ENCODE peak calls at places on chromosomes 5 and 9, in five cellular contexts. One of them, this sample, is unnamed. For H3K27me3 and H3K4me1, the result is how much of the 10 kb centered on the place peaks cover.

GRCh38 chr9:89312154-89312616 is 1.2 kb downstream of the CKS2 start:
- DNase-seq in ovary: no peak
- DNase-seq in ascending aorta: no peak
- DNase-seq in astrocyte: no peak
- DNase-seq in spleen: no peak
- DNase-seq in this sample: no peak

GRCh38 chr5:113546711-113547159 is 33.2 kb downstream of the YTHDC2 start:
- DNase-seq in spleen: no peak
- DNase-seq in astrocyte: peak
- DNase-seq in ovary: no peak
- DNase-seq in ascending aorta: no peak
- DNase-seq in this sample: no peak

GRCh38 chr5:167261309-167262100 is 1029.9 kb upstream of the WWC1 start:
- DNase-seq in spleen: no peak
- DNase-seq in astrocyte: no peak
- DNase-seq in ascending aorta: no peak
- DNase-seq in ovary: no peak
- DNase-seq in this sample: peak

GRCh38 chr5:90406466-90406865 is 3.1 kb downstream of the CETN3 start:
- DNase-seq in spleen: no peak
- DNase-seq in ascending aorta: no peak
- DNase-seq in astrocyte: peak
- DNase-seq in ovary: no peak
- DNase-seq in this sample: no peak

GRCh38 chr5:41068169-41068568 is 3.0 kb downstream of the MROH2B start:
- DNase-seq in astrocyte: peak
- DNase-seq in spleen: no peak
- DNase-seq in ovary: no peak
- DNase-seq in ascending aorta: no peak
- DNase-seq in this sample: no peak

GRCh38 chr5:68839019-68839552 is 254.7 kb upstream of the SLC30A5 start:
- DNase-seq in spleen: no peak
- DNase-seq in astrocyte: no peak
- DNase-seq in ovary: no peak
- DNase-seq in ascending aorta: peak
- DNase-seq in this sample: no peak

GRCh38 chr9:8371686-8372085 is 572.1 kb upstream of the DMAC1 start:
- DNase-seq in ascending aorta: no peak
- DNase-seq in ovary: no peak
- DNase-seq in astrocyte: no peak
- DNase-seq in spleen: no peak
- DNase-seq in this sample: no peak

GRCh38 chr9:20500101-20500500 is 122.2 kb downstream of the MLLT3 start:
- DNase-seq in ovary: no peak
- DNase-seq in astrocyte: no peak
- DNase-seq in spleen: no peak
- DNase-seq in ascending aorta: no peak
- DNase-seq in this sample: no peak

GRCh38 chr9:22469928-22470544 is 23.4 kb downstream of the DMRTA1 start:
- DNase-seq in ascending aorta: no peak
- DNase-seq in spleen: no peak
- DNase-seq in astrocyte: peak
- DNase-seq in ovary: no peak
- DNase-seq in this sample: no peak

GRCh38 chr5:136079195-136079985 is 50.6 kb downstream of the TGFBI start:
- DNase-seq in ovary: peak
- DNase-seq in ascending aorta: no peak
- DNase-seq in astrocyte: no peak
- DNase-seq in spleen: no peak
- DNase-seq in this sample: no peak

GRCh38 chr5:177495243-177496060 is 2.0 kb downstream of the PDLIM7 start:
- DNase-seq in ovary: peak
- DNase-seq in spleen: peak
- DNase-seq in ascending aorta: peak
- DNase-seq in astrocyte: peak
- DNase-seq in this sample: no peak

GRCh38 chr9:79012561-79012960 is 559.2 kb upstream of the TLE4 start:
- DNase-seq in spleen: no peak
- DNase-seq in ascending aorta: no peak
- DNase-seq in ovary: no peak
- DNase-seq in astrocyte: peak
- DNase-seq in this sample: no peak

GRCh38 chr5:160369990-160370712 is at the start of gene C1QTNF2:
- DNase-seq in ovary: peak
- DNase-seq in spleen: peak
- DNase-seq in ascending aorta: peak
- DNase-seq in astrocyte: peak
- DNase-seq in this sample: no peak

GRCh38 chr5:9282211-9282610 is 263.7 kb downstream of the SEMA5A start:
- DNase-seq in astrocyte: no peak
- DNase-seq in ovary: no peak
- DNase-seq in ascending aorta: no peak
- DNase-seq in spleen: no peak
- DNase-seq in this sample: no peak

GRCh38 chr5:11906495-11906894 is 2.2 kb upstream of the CTNND2 start:
- DNase-seq in ascending aorta: no peak
- DNase-seq in astrocyte: no peak
- DNase-seq in spleen: no peak
- DNase-seq in ovary: no peak
- DNase-seq in this sample: no peak

GRCh38 chr5:11903614-11904269 is 504 bp downstream of the CTNND2 start:
- DNase-seq in ovary: no peak
- DNase-seq in ascending aorta: no peak
- DNase-seq in spleen: peak
- DNase-seq in astrocyte: peak
- DNase-seq in this sample: no peak

GRCh38 chr5:11904270-11904906 is at the start of gene CTNND2:
- DNase-seq in spleen: peak
- DNase-seq in ascending aorta: no peak
- DNase-seq in astrocyte: peak
- DNase-seq in ovary: no peak
- DNase-seq in this sample: peak

GRCh38 chr5:11903121-11903613 is 1.1 kb downstream of the CTNND2 start:
- DNase-seq in astrocyte: peak
- DNase-seq in ovary: no peak
- DNase-seq in ascending aorta: no peak
- DNase-seq in spleen: no peak
- DNase-seq in this sample: no peak

GRCh38 chr5:11905209-11905608 is 963 bp upstream of the CTNND2 start:
- DNase-seq in astrocyte: no peak
- DNase-seq in spleen: no peak
- DNase-seq in ascending aorta: no peak
- DNase-seq in ovary: no peak
- DNase-seq in this sample: no peak
- H3K27me3 ChIP-seq in astrocyte: under half
- H3K27me3 ChIP-seq in spleen: under half
- H3K27me3 ChIP-seq in ascending aorta: under half
- H3K27me3 ChIP-seq in ovary: under half
- H3K27me3 ChIP-seq in this sample: under half

GRCh38 chr9:87875839-87876545 is 6.7 kb upstream of the SPATA31E1 start:
- DNase-seq in ovary: no peak
- DNase-seq in spleen: peak
- DNase-seq in ascending aorta: no peak
- DNase-seq in astrocyte: no peak
- DNase-seq in this sample: no peak
- H3K4me1 ChIP-seq in ovary: under half
- H3K4me1 ChIP-seq in spleen: under half
- H3K4me1 ChIP-seq in ascending aorta: under half
- H3K4me1 ChIP-seq in astrocyte: under half
- H3K4me1 ChIP-seq in this sample: under half

GRCh38 chr5:102107865-102108264 is 188.2 kb downstream of the SLCO4C1 start:
- DNase-seq in ascending aorta: no peak
- DNase-seq in spleen: no peak
- DNase-seq in astrocyte: no peak
- DNase-seq in ovary: no peak
- DNase-seq in this sample: no peak
- H3K27me3 ChIP-seq in ascending aorta: under half
- H3K27me3 ChIP-seq in spleen: under half
- H3K27me3 ChIP-seq in astrocyte: under half
- H3K27me3 ChIP-seq in ovary: under half
- H3K27me3 ChIP-seq in this sample: under half

GRCh38 chr5:95730011-95730700 is 980 bp upstream of the RHOBTB3 start:
- DNase-seq in ovary: no peak
- DNase-seq in spleen: no peak
- DNase-seq in ascending aorta: no peak
- DNase-seq in astrocyte: no peak
- DNase-seq in this sample: no peak
- H3K4me1 ChIP-seq in ovary: under half
- H3K4me1 ChIP-seq in spleen: under half
- H3K4me1 ChIP-seq in ascending aorta: under half
- H3K4me1 ChIP-seq in astrocyte: under half
- H3K4me1 ChIP-seq in this sample: under half

GRCh38 chr5:64834611-64835010 is 65.9 kb downstream of the CWC27 start:
- DNase-seq in spleen: no peak
- DNase-seq in ovary: no peak
- DNase-seq in astrocyte: no peak
- DNase-seq in ascending aorta: no peak
- DNase-seq in this sample: no peak

GRCh38 chr5:64835266-64835665 is 66.5 kb downstream of the CWC27 start:
- DNase-seq in ascending aorta: no peak
- DNase-seq in ovary: no peak
- DNase-seq in spleen: no peak
- DNase-seq in astrocyte: no peak
- DNase-seq in this sample: no peak

GRCh38 chr5:64831996-64832395 is 63.3 kb downstream of the CWC27 start:
- DNase-seq in astrocyte: no peak
- DNase-seq in spleen: no peak
- DNase-seq in ascending aorta: no peak
- DNase-seq in ovary: no peak
- DNase-seq in this sample: no peak

GRCh38 chr5:64836190-64836750 is 67.5 kb downstream of the CWC27 start:
- DNase-seq in ascending aorta: no peak
- DNase-seq in ovary: no peak
- DNase-seq in astrocyte: no peak
- DNase-seq in spleen: no peak
- DNase-seq in this sample: no peak

DNA sequence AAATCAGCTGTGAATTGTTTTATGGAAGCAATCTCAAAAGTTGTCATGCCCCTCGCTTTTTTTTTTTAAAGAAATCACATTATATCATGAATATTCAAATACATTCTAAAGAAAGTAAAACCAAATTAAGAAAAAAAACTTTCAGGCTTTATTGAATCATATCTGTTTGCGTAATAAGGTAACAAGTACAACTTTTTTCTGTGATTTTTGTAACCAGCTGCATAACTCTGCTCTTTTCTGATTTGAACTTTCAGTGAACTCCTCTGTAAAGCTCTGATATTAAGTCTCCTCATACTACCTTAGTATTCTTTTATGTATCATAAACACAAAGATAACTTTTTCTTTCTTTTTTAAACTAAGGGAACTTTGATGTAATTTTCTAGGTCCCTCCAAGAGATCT is 65.3 kb downstream of the CWC27 start:
- DNase-seq in ascending aorta: no peak
- DNase-seq in spleen: no peak
- DNase-seq in astrocyte: no peak
- DNase-seq in ovary: no peak
- DNase-seq in this sample: no peak
- H3K27me3 ChIP-seq in ascending aorta: under half
- H3K27me3 ChIP-seq in spleen: under half
- H3K27me3 ChIP-seq in astrocyte: under half
- H3K27me3 ChIP-seq in ovary: under half
- H3K27me3 ChIP-seq in this sample: under half

GRCh38 chr9:37417857-37418618 is 4.5 kb upstream of the GRHPR start:
- DNase-seq in ascending aorta: no peak
- DNase-seq in astrocyte: no peak
- DNase-seq in ovary: no peak
- DNase-seq in spleen: peak
- DNase-seq in this sample: no peak

GRCh38 chr9:37415011-37415719 is 7.3 kb upstream of the GRHPR start:
- DNase-seq in ascending aorta: peak
- DNase-seq in astrocyte: peak
- DNase-seq in ovary: peak
- DNase-seq in spleen: peak
- DNase-seq in this sample: no peak

GRCh38 chr9:37414503-37414943 is 8.0 kb upstream of the GRHPR start:
- DNase-seq in ovary: no peak
- DNase-seq in astrocyte: no peak
- DNase-seq in ascending aorta: no peak
- DNase-seq in spleen: peak
- DNase-seq in this sample: no peak

GRCh38 chr9:37419204-37419603 is 3.3 kb upstream of the GRHPR start:
- DNase-seq in ovary: no peak
- DNase-seq in ascending aorta: no peak
- DNase-seq in spleen: no peak
- DNase-seq in astrocyte: no peak
- DNase-seq in this sample: no peak

DNA sequence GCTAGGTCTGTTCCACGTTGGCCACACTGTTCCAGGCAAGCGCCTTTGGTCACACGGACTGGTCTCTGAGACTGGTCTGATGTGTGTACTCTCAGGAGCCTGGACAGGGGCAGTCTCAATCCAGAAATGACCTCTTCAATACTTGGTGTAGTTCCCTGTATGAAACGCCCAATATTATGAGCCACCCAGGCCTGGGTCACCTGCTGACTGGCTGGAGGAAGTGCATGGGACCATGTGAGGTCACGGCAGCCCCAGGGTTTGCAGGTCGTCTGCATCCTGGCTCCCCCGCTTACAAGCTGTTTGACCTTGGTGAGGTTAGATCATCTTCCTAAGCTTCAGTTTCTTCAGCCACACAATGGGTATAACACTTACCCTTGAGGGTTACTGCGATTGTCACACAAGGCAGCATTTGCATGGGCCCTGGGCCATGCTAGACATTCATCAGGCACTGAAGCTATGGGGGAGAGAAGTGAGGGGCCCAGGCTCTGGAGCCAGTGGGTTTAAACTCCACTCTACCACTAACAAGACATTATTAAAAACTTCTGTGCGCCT is 5.2 kb upstream of the GRHPR start:
- DNase-seq in astrocyte: no peak
- DNase-seq in spleen: peak
- DNase-seq in ascending aorta: no peak
- DNase-seq in ovary: no peak
- DNase-seq in this sample: no peak
- H3K4me1 ChIP-seq in astrocyte: under half
- H3K4me1 ChIP-seq in spleen: under half
- H3K4me1 ChIP-seq in ascending aorta: under half
- H3K4me1 ChIP-seq in ovary: under half
- H3K4me1 ChIP-seq in this sample: under half

DNA sequence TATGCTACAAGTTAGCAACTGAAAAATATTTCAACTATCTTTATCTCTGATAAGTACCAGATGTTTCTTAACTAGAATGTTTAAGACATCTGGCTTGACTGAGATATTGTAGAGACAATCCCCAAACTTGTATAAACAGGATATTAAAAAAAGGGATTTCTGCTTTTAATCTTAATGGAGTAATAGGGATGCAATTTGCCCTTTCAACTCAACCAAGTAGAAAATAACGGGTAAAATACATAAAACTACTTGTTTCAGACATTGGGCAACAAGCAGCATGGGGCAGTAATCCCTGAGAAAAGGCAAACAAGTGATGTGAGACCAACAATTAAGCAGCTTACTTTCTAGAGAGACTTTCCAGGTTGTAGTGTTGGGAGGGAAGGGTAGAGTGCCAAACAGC is 9.4 kb upstream of the ADAMTS12 start:
- DNase-seq in ovary: no peak
- DNase-seq in spleen: no peak
- DNase-seq in astrocyte: no peak
- DNase-seq in ascending aorta: no peak
- DNase-seq in this sample: no peak
- H3K27me3 ChIP-seq in ovary: under half
- H3K27me3 ChIP-seq in spleen: under half
- H3K27me3 ChIP-seq in astrocyte: under half
- H3K27me3 ChIP-seq in ascending aorta: under half
- H3K27me3 ChIP-seq in this sample: under half